ENCODE peak calls at places on chromosomes 3 and 15, in ten cellular contexts. W is GM12864, B is thyroid gland, N is left ventricle myocardium inferior, Q is stomach, F is PC-3, A is AG10803, P is HL-60, E is breast epithelium, L is psoas muscle. H is an unnamed sample.

GRCh38 chr3:123312331-123313265 is 110.9 kb downstream of the SEC22A start:
- DNase-seq in N (no peak), B (no peak), L (no peak), Q (no peak), P (no peak), E (no peak), W (no peak), A (peak), F (no peak), H (no peak)

GRCh38 chr3:34016925-34017592 is 218.6 kb downstream of the PDCD6IP start:
- DNase-seq in B (no peak), A (peak), N (no peak), W (peak), Q (no peak), E (no peak), L (no peak), P (no peak), F (no peak), H (peak)

GRCh38 chr3:16534914-16535301 is 21.4 kb upstream of the RFTN1 start:
- DNase-seq in F (no peak), E (no peak), L (no peak), B (no peak), A (no peak), N (no peak), W (no peak), P (no peak), Q (no peak), H (no peak)

GRCh38 chr3:102979682-102980378 is 545.0 kb downstream of the ZPLD1 start:
- DNase-seq in A (peak), Q (peak), W (no peak), E (peak), F (peak), P (no peak), N (peak), B (peak), L (peak), H (no peak)

GRCh38 chr3:37825744-37826143 is 35.9 kb upstream of the CTDSPL start:
- DNase-seq in P (no peak), E (no peak), B (no peak), L (no peak), Q (no peak), N (no peak), W (no peak), F (no peak), A (no peak), H (no peak)

GRCh38 chr3:151452346-151452745 is 8.5 kb downstream of the IGSF10 start:
- DNase-seq in Q (no peak), F (no peak), P (no peak), W (no peak), E (no peak), A (no peak), B (no peak), L (no peak), N (no peak), H (no peak)

GRCh38 chr3:42067324-42067723 is 23.8 kb upstream of the TRAK1 start:
- DNase-seq in W (peak), P (no peak), A (peak), Q (no peak), E (no peak), B (no peak), F (no peak), L (no peak), N (no peak), H (peak)

GRCh38 chr3:112649478-112649735 is 8.5 kb upstream of the CCDC80 start:
- DNase-seq in L (no peak), B (no peak), E (no peak), P (no peak), Q (no peak), N (no peak), F (peak), W (no peak), A (peak), H (no peak)

GRCh38 chr15:73078722-73079121 is 26.5 kb downstream of the NEO1 start:
- DNase-seq in F (peak), B (no peak), N (no peak), W (no peak), Q (peak), A (peak), L (no peak), E (no peak), P (no peak), H (no peak)

GRCh38 chr3:38563070-38563901 is 67.1 kb downstream of the EXOG start:
- DNase-seq in E (no peak), P (no peak), A (no peak), L (peak), W (no peak), Q (no peak), N (no peak), F (no peak), B (no peak), H (no peak)

GRCh38 chr3:151553873-151554272 is 93.0 kb upstream of the IGSF10 start:
- DNase-seq in A (peak), Q (no peak), L (no peak), B (peak), N (no peak), F (no peak), W (no peak), E (no peak), P (peak), H (no peak)

GRCh38 chr3:177371903-177372302 is 174.6 kb upstream of the TBL1XR1 start:
- DNase-seq in P (no peak), N (no peak), F (no peak), B (peak), E (no peak), A (no peak), L (no peak), W (no peak), Q (no peak), H (no peak)

GRCh38 chr15:93302080-93302765 is 213.2 kb upstream of the RGMA start:
- DNase-seq in E (peak), Q (no peak), W (no peak), B (no peak), A (no peak), P (no peak), F (no peak), L (no peak), N (no peak), H (no peak)

GRCh38 chr3:160478338-160478737 is 28.8 kb upstream of the TRIM59 start:
- DNase-seq in N (no peak), W (no peak), Q (no peak), P (no peak), A (peak), F (no peak), E (no peak), L (no peak), B (no peak), H (no peak)

GRCh38 chr3:132256984-132257383 is 60.2 kb upstream of the ACP3 start:
- DNase-seq in W (no peak), E (peak), N (no peak), Q (peak), P (no peak), L (no peak), B (peak), A (peak), F (peak), H (no peak)

GRCh38 chr3:187811580-187812250 is 66.4 kb upstream of the BCL6 start:
- DNase-seq in E (no peak), Q (no peak), P (peak), N (no peak), F (peak), W (no peak), L (no peak), B (no peak), A (peak), H (no peak)

DNA sequence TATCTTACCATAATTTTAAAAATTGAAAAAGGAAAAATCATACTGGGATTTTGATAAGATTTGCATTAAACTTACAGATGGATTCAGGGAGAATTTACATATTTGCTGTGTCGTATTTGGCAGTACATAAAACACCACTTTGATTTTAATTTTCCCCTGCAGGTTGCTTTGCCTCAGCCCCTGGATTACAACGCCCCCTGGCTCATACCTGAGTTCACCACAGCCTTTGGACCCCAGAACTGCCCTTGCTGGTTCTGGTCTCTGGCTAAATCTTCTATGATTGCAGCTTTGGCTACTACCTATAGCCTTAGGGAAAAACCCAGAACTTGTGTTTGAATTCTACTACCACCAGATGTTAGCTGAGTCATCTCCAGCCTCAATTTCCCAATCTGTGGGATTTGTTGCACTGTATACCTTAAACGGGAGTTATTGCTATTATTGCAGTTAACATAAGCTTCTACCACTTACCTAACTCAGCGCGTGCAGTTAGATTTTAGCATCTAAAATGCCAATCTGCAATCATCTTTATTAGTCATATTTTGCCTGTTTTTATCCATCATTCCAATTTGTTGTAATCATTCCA is 315.7 kb upstream of the GADL1 start:
- DNase-seq in P (no peak), F (no peak), L (no peak), B (no peak), A (no peak), E (no peak), N (no peak), W (no peak), Q (no peak), H (no peak)
- TF ChIP-seq CTCF in P (no peak), F (peak), L (no peak), B (no peak), A (no peak), E (no peak), N (peak), W (no peak), Q (no peak), H (no peak)

DNA sequence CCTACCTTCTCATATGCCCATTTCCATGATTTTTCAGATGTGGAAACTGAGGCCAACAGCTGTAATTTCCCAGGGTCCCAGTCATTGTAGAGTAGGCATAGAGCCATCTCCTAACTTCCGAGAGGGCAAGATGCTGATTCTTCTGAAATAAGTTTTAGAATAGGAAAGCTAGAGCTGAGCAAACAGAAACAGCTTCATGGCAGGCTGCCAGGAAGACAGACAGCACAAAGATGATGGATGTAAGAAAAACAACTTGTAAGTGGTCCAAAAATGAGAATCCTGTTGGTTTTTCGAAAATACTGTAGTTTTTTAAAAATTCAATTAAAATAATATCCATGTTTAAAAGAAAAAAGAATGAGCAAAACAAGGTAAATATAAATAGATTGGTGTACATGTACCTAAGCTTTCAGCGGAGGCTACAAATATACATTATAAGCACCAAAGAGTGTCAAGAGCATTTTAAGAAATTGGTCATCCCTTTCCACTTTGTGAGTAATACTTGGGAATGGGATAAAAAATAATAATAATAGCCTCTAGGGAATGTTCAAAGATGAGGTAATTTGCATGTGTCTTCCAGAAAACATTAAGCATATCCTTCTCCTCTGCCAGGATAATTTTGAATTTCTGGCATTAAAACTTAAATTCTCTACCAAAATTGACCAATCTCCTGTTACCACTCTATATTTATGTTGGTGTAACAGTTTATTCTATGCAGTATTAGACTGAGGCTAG is 406.6 kb downstream of the MECOM start:
- DNase-seq in B (no peak), Q (no peak), F (no peak), L (no peak), W (no peak), A (no peak), P (no peak), N (no peak), E (no peak), H (no peak)
- H3K4me3 ChIP-seq in B (no peak), Q (no peak), F (no peak), L (no peak), W (no peak), A (no peak), P (no peak), N (no peak), E (no peak), H (no peak)

DNA sequence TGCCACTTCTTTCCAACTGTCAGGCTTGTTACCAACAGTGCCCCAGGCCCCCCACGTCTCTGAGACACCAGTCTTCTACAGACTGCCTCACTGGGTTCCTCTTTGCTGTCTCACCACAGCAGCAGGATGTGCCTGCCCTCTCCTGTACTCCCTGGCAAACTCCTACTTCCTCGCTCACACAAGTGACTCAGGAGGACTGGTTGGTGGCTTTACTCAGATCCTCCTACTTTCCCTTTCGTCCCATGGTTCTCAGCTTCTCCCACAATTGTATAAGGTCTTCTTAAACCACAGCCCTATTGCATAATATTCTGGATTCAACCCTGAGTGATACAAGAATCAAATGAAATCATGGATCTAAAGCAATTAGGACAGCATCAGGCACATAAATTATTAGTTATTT is 246.6 kb upstream of the PROK2 start:
- DNase-seq in L (no peak), P (peak), A (peak), F (peak), W (no peak), B (no peak), Q (no peak), E (no peak), N (peak), H (no peak)
- TF ChIP-seq CTCF in L (no peak), P (peak), A (peak), F (no peak), W (no peak), B (no peak), Q (no peak), E (no peak), N (no peak), H (no peak)

GRCh38 chr15:89812126-89812846 is 2.4 kb downstream of the ANPEP start:
- DNase-seq in P (peak), E (peak), W (no peak), A (peak), F (no peak), L (peak), B (no peak), N (peak), Q (peak), H (no peak)
- H3K4me3 ChIP-seq in P (peak), E (peak), W (no peak), A (peak), F (peak), L (no peak), B (no peak), N (no peak), Q (no peak), H (no peak)

GRCh38 chr3:153210116-153210515 is 48.1 kb downstream of the RAP2B start:
- DNase-seq in Q (no peak), N (no peak), B (no peak), W (no peak), F (no peak), L (no peak), P (peak), E (no peak), A (peak), H (no peak)
- TF ChIP-seq CTCF in Q (no peak), N (no peak), B (no peak), W (no peak), F (peak), L (no peak), P (no peak), E (no peak), A (peak), H (no peak)

H was measured in GM12865.